ENCODE peak calls at places on chromosomes 4 and X, in seven cellular contexts. One of them, this sample, is unnamed.

GRCh38 chr4:173212379-173212778 is 43.8 kb downstream of the GALNT7 start:
- DNase-seq in HCT116: no peak
- DNase-seq in AG09309: no peak
- DNase-seq in IMR-90: peak; percentile 13
- DNase-seq in progenitor cell of endocrine pancreas: no peak
- DNase-seq in cardiac muscle cell: no peak
- DNase-seq in PC-3: no peak
- DNase-seq in this sample: no peak

GRCh38 chrX:107725761-107726555 is 49.6 kb downstream of the TSC22D3 start:
- DNase-seq in HCT116: no peak
- DNase-seq in AG09309: no peak
- DNase-seq in IMR-90: no peak
- DNase-seq in progenitor cell of endocrine pancreas: no peak
- DNase-seq in cardiac muscle cell: no peak
- DNase-seq in PC-3: peak; percentile 85
- DNase-seq in this sample: no peak

GRCh38 chr4:71974681-71975080 is 57.1 kb upstream of the NPFFR2 start:
- DNase-seq in HCT116: no peak
- DNase-seq in AG09309: peak; percentile 8
- DNase-seq in IMR-90: peak; percentile 6
- DNase-seq in progenitor cell of endocrine pancreas: no peak
- DNase-seq in cardiac muscle cell: no peak
- DNase-seq in PC-3: peak; percentile 41
- DNase-seq in this sample: no peak

GRCh38 chr4:87088188-87088587 is 132.2 kb downstream of the KLHL8 start:
- DNase-seq in HCT116: no peak
- DNase-seq in AG09309: no peak
- DNase-seq in IMR-90: no peak
- DNase-seq in progenitor cell of endocrine pancreas: no peak
- DNase-seq in cardiac muscle cell: no peak
- DNase-seq in PC-3: no peak
- DNase-seq in this sample: no peak

GRCh38 chr4:10157478-10158354 is 41.1 kb upstream of the WDR1 start:
- DNase-seq in HCT116: peak; percentile 73
- DNase-seq in AG09309: no peak
- DNase-seq in IMR-90: peak; percentile 81
- DNase-seq in progenitor cell of endocrine pancreas: peak; percentile 36
- DNase-seq in cardiac muscle cell: peak; percentile 74
- DNase-seq in PC-3: peak; percentile 56
- DNase-seq in this sample: no peak

GRCh38 chrX:148722966-148723365 is 222.5 kb downstream of the AFF2 start:
- DNase-seq in HCT116: no peak
- DNase-seq in AG09309: no peak
- DNase-seq in IMR-90: no peak
- DNase-seq in progenitor cell of endocrine pancreas: no peak
- DNase-seq in cardiac muscle cell: no peak
- DNase-seq in PC-3: no peak
- DNase-seq in this sample: no peak

GRCh38 chr4:115678425-115678941 is 565.1 kb upstream of the NDST4 start:
- DNase-seq in HCT116: no peak
- DNase-seq in AG09309: no peak
- DNase-seq in IMR-90: no peak
- DNase-seq in progenitor cell of endocrine pancreas: no peak
- DNase-seq in cardiac muscle cell: no peak
- DNase-seq in PC-3: no peak
- DNase-seq in this sample: no peak

GRCh38 chr4:185232370-185232769 is 23.0 kb downstream of the SNX25 start:
- DNase-seq in HCT116: no peak
- DNase-seq in AG09309: no peak
- DNase-seq in IMR-90: peak; percentile 57
- DNase-seq in progenitor cell of endocrine pancreas: no peak
- DNase-seq in cardiac muscle cell: no peak
- DNase-seq in PC-3: peak; percentile 13
- DNase-seq in this sample: no peak

GRCh38 chrX:14777484-14777883 is 95.4 kb downstream of the FANCB start:
- DNase-seq in HCT116: no peak
- DNase-seq in AG09309: no peak
- DNase-seq in IMR-90: peak; percentile 35
- DNase-seq in progenitor cell of endocrine pancreas: no peak
- DNase-seq in cardiac muscle cell: no peak
- DNase-seq in PC-3: peak; percentile 2
- DNase-seq in this sample: no peak

GRCh38 chrX:9940397-9940796 is 26.8 kb upstream of the CLDN34 start:
- DNase-seq in HCT116: no peak
- DNase-seq in AG09309: no peak
- DNase-seq in IMR-90: peak; percentile 82
- DNase-seq in progenitor cell of endocrine pancreas: no peak
- DNase-seq in cardiac muscle cell: no peak
- DNase-seq in PC-3: peak; percentile 85
- DNase-seq in this sample: peak; percentile 37

GRCh38 chr4:100014616-100015015 is 64.5 kb upstream of the H2AZ1 start:
- DNase-seq in HCT116: no peak
- DNase-seq in AG09309: no peak
- DNase-seq in IMR-90: peak; percentile 26
- DNase-seq in progenitor cell of endocrine pancreas: no peak
- DNase-seq in cardiac muscle cell: no peak
- DNase-seq in PC-3: peak; percentile 66
- DNase-seq in this sample: no peak

GRCh38 chr4:139808381-139809206 is 143.0 kb downstream of the MGST2 start:
- DNase-seq in HCT116: no peak
- DNase-seq in AG09309: no peak
- DNase-seq in IMR-90: peak; percentile 17
- DNase-seq in progenitor cell of endocrine pancreas: no peak
- DNase-seq in cardiac muscle cell: peak; percentile 72
- DNase-seq in PC-3: no peak
- DNase-seq in this sample: no peak

GRCh38 chrX:110250847-110251246 is 67.0 kb downstream of the AMMECR1 start:
- DNase-seq in HCT116: no peak
- DNase-seq in AG09309: no peak
- DNase-seq in IMR-90: no peak
- DNase-seq in progenitor cell of endocrine pancreas: no peak
- DNase-seq in cardiac muscle cell: peak; percentile 33
- DNase-seq in PC-3: no peak
- DNase-seq in this sample: no peak

GRCh38 chr4:5976921-5977320 is 41.3 kb downstream of the C4orf50 start:
- DNase-seq in HCT116: no peak
- DNase-seq in AG09309: no peak
- DNase-seq in IMR-90: no peak
- DNase-seq in progenitor cell of endocrine pancreas: no peak
- DNase-seq in cardiac muscle cell: no peak
- DNase-seq in PC-3: no peak
- DNase-seq in this sample: no peak

GRCh38 chr4:5979981-5980380 is 38.2 kb downstream of the C4orf50 start:
- DNase-seq in HCT116: peak; percentile 7
- DNase-seq in AG09309: no peak
- DNase-seq in IMR-90: no peak
- DNase-seq in progenitor cell of endocrine pancreas: no peak
- DNase-seq in cardiac muscle cell: peak; percentile 30
- DNase-seq in PC-3: peak; percentile 39
- DNase-seq in this sample: no peak

GRCh38 chr4:5982156-5982973 is 35.9 kb downstream of the C4orf50 start:
- DNase-seq in HCT116: no peak
- DNase-seq in AG09309: no peak
- DNase-seq in IMR-90: no peak
- DNase-seq in progenitor cell of endocrine pancreas: no peak
- DNase-seq in cardiac muscle cell: no peak
- DNase-seq in PC-3: no peak
- DNase-seq in this sample: no peak

GRCh38 chr4:5976431-5976830 is 41.8 kb downstream of the C4orf50 start:
- DNase-seq in HCT116: no peak
- DNase-seq in AG09309: no peak
- DNase-seq in IMR-90: no peak
- DNase-seq in progenitor cell of endocrine pancreas: no peak
- DNase-seq in cardiac muscle cell: no peak
- DNase-seq in PC-3: no peak
- DNase-seq in this sample: no peak

GRCh38 chr4:5980436-5981155 is 37.6 kb downstream of the C4orf50 start:
- DNase-seq in HCT116: peak; percentile 7
- DNase-seq in AG09309: no peak
- DNase-seq in IMR-90: no peak
- DNase-seq in progenitor cell of endocrine pancreas: no peak
- DNase-seq in cardiac muscle cell: no peak
- DNase-seq in PC-3: no peak
- DNase-seq in this sample: no peak
- TF ChIP-seq CTCF in HCT116: no peak
- TF ChIP-seq CTCF in AG09309: no peak
- TF ChIP-seq CTCF in IMR-90: no peak
- TF ChIP-seq CTCF in progenitor cell of endocrine pancreas: no peak
- TF ChIP-seq CTCF in cardiac muscle cell: no peak
- TF ChIP-seq CTCF in PC-3: no peak
- TF ChIP-seq CTCF in this sample: no peak

GRCh38 chr4:112416464-112416863 is 99.5 kb downstream of the NEUROG2 start:
- DNase-seq in HCT116: no peak
- DNase-seq in AG09309: no peak
- DNase-seq in IMR-90: no peak
- DNase-seq in progenitor cell of endocrine pancreas: no peak
- DNase-seq in cardiac muscle cell: no peak
- DNase-seq in PC-3: peak; percentile 51
- DNase-seq in this sample: no peak

GRCh38 chr4:112423591-112423990 is 92.4 kb downstream of the NEUROG2 start:
- DNase-seq in HCT116: no peak
- DNase-seq in AG09309: no peak
- DNase-seq in IMR-90: peak; percentile 36
- DNase-seq in progenitor cell of endocrine pancreas: no peak
- DNase-seq in cardiac muscle cell: no peak
- DNase-seq in PC-3: no peak
- DNase-seq in this sample: no peak

GRCh38 chr4:112422644-112423043 is 93.3 kb downstream of the NEUROG2 start:
- DNase-seq in HCT116: no peak
- DNase-seq in AG09309: no peak
- DNase-seq in IMR-90: no peak
- DNase-seq in progenitor cell of endocrine pancreas: no peak
- DNase-seq in cardiac muscle cell: no peak
- DNase-seq in PC-3: no peak
- DNase-seq in this sample: no peak

GRCh38 chr4:112421911-112422310 is 94.1 kb downstream of the NEUROG2 start:
- DNase-seq in HCT116: no peak
- DNase-seq in AG09309: no peak
- DNase-seq in IMR-90: no peak
- DNase-seq in progenitor cell of endocrine pancreas: no peak
- DNase-seq in cardiac muscle cell: no peak
- DNase-seq in PC-3: no peak
- DNase-seq in this sample: no peak

GRCh38 chr4:112418092-112418491 is 97.9 kb downstream of the NEUROG2 start:
- DNase-seq in HCT116: no peak
- DNase-seq in AG09309: no peak
- DNase-seq in IMR-90: no peak
- DNase-seq in progenitor cell of endocrine pancreas: no peak
- DNase-seq in cardiac muscle cell: peak; percentile 11
- DNase-seq in PC-3: no peak
- DNase-seq in this sample: no peak
- TF ChIP-seq CTCF in HCT116: no peak
- TF ChIP-seq CTCF in AG09309: no peak
- TF ChIP-seq CTCF in IMR-90: no peak
- TF ChIP-seq CTCF in progenitor cell of endocrine pancreas: no peak
- TF ChIP-seq CTCF in cardiac muscle cell: no peak
- TF ChIP-seq CTCF in PC-3: no peak
- TF ChIP-seq CTCF in this sample: no peak

DNA sequence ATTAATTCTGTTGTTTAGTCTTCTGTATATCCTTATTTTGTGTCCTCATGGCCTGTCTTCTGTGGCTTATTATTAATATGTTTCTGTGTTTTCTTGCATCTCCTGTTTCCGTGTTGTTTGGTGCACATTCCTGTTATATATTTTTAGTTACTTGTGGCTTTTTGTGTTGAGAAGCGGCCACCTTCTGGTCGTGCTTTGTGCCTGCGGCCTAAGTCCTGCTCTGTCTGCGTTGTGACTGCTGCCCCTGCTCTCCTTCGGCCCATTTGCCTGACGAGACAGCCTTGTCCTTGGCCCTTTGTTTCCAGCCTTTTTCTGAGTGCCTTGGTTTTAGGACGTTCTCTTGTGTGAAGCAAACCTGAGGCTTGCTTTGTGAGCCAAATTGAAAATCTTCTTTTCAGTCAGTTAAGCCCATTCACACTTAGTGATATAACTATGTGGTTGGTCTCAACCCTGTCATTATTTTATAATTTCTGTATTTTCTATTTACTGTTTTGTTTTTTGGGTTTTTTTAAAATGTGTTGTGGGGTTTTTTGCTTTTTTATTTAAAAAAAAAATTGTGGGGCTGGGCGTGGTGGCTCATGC is 43.8 kb downstream of the TNIP2 start:
- DNase-seq in HCT116: peak; percentile 22
- DNase-seq in AG09309: no peak
- DNase-seq in IMR-90: no peak
- DNase-seq in progenitor cell of endocrine pancreas: no peak
- DNase-seq in cardiac muscle cell: peak; percentile 20
- DNase-seq in PC-3: no peak
- DNase-seq in this sample: no peak
- TF ChIP-seq CTCF in HCT116: no peak
- TF ChIP-seq CTCF in AG09309: peak; percentile 17
- TF ChIP-seq CTCF in IMR-90: no peak
- TF ChIP-seq CTCF in progenitor cell of endocrine pancreas: peak; percentile 49
- TF ChIP-seq CTCF in cardiac muscle cell: peak; percentile 12
- TF ChIP-seq CTCF in PC-3: peak; percentile 48
- TF ChIP-seq CTCF in this sample: peak; percentile 37

DNA sequence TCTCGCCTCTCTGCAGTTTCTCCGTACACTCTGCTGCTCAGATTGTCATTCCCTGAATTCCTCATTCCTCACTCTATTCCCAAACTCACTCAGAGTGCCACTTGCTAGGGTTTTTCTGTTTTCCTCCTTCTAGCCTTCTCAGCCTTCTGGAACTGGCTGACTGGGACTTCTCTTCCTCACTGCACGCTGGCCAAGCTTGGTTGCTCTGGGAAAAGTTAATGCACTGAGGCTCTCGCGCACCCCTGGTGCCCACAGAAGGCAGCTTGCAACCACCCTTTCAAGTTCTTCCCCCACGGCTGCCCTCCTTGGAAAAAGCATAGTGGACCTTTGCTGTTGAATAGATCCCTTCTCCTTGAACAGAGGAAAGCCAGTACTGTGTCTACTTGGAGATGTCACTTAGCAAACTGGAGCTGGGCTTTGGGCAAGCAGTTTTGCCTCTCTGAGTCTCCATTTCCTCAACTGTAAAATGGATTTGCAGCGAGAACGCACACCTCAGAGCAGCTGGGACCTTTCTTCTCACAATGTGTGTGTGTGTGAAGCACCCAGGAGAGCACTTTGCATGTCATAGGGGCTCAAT is 6.0 kb upstream of the CCKAR start:
- DNase-seq in HCT116: no peak
- DNase-seq in AG09309: no peak
- DNase-seq in IMR-90: no peak
- DNase-seq in progenitor cell of endocrine pancreas: no peak
- DNase-seq in cardiac muscle cell: no peak
- DNase-seq in PC-3: no peak
- DNase-seq in this sample: no peak
- TF ChIP-seq CTCF in HCT116: no peak
- TF ChIP-seq CTCF in AG09309: peak; percentile 29
- TF ChIP-seq CTCF in IMR-90: no peak
- TF ChIP-seq CTCF in progenitor cell of endocrine pancreas: no peak
- TF ChIP-seq CTCF in cardiac muscle cell: no peak
- TF ChIP-seq CTCF in PC-3: no peak
- TF ChIP-seq CTCF in this sample: no peak